ENCODE peak calls at places on chromosomes 13 and 19, in four cellular contexts. S, Z, E and A are unnamed samples.

GRCh38 chr19:13103961-13104847 is 1.5 kb upstream of the LYL1 start:
- DNase-seq in S (peak; percentile 86), Z (no peak), E (peak; percentile 94), A (no peak)

GRCh38 chr13:100156786-100157185 is 67.9 kb downstream of the PCCA start:
- DNase-seq in S (no peak), Z (peak; percentile 3), E (peak; percentile 3), A (no peak)

GRCh38 chr13:52738719-52739467 is 727 bp downstream of the CNMD start:
- DNase-seq in S (no peak), Z (no peak), E (peak; percentile 15), A (no peak)

GRCh38 chr13:27264181-27264580 is 6.4 kb upstream of the RASL11A start:
- DNase-seq in S (no peak), Z (no peak), E (no peak), A (no peak)

GRCh38 chr13:69579351-69579750 is 528.3 kb upstream of the ATXN8OS start:
- DNase-seq in S (no peak), Z (no peak), E (no peak), A (no peak)

GRCh38 chr13:110213461-110214074 is 93.4 kb downstream of the COL4A1 start:
- DNase-seq in S (no peak), Z (no peak), E (no peak), A (no peak)

GRCh38 chr13:113842336-113843062 is 21.4 kb downstream of the GAS6 start:
- DNase-seq in S (no peak), Z (no peak), E (no peak), A (no peak)

GRCh38 chr13:95741584-95742563 is 64.9 kb downstream of the DNAJC3 start:
- DNase-seq in S (no peak), Z (no peak), E (no peak), A (no peak)

GRCh38 chr19:38229585-38230073 is 5.6 kb upstream of the DPF1 start:
- DNase-seq in S (no peak), Z (peak; percentile 56), E (peak; percentile 77), A (no peak)

GRCh38 chr13:74052402-74052928 is 81.7 kb downstream of the KLF12 start:
- DNase-seq in S (no peak), Z (no peak), E (no peak), A (no peak)

GRCh38 chr13:110275931-110276552 is 30.9 kb downstream of the COL4A1 start:
- DNase-seq in S (peak; percentile 84), Z (no peak), E (no peak), A (no peak)

GRCh38 chr13:49298903-49299605 is 51.3 kb downstream of the CDADC1 start:
- DNase-seq in S (no peak), Z (no peak), E (no peak), A (no peak)

GRCh38 chr19:40511487-40511886 is 44.7 kb downstream of the SPTBN4 start:
- DNase-seq in S (no peak), Z (no peak), E (no peak), A (no peak)

DNA sequence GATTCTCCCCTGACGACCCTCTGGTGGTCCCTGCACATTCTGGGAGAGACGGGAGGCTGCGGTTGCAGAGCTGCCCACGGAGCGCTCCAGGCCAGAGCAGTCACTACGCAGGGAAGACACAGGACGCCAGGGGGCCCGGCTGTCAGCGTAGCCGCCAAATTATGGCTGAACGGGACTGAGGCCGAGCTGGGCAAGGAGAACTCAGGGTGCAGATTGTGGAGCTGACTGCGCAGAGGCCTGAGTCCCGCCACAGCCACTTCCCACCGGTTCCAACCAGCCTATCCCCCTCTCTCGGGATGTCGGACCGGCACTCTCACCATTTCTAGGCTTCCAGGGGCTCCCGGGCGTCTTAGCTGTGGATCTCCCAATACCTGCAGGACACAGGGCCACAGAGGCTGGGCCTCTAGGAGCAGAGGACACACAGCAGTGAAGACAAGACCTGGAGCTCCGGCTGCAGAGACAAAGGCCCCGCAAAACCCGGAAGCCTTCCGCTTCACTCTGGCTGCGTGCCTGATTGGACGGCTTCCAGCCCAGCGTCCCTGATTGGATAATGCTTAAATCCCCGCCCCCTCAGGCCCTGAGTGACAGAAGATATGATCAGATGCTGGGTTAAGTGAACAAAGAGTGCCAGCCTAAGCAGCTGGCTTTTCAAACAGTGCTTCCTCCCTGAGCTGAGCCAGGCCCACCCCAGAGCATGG is at the start of gene ZNF737:
- DNase-seq in S (peak; percentile 98), Z (peak; percentile 94), E (peak; percentile 95), A (peak; percentile 81)
- H3K27ac ChIP-seq in S (peak within 1 kb of the TSS; percentile 84), Z (peak within 1 kb of the TSS; percentile 31), E (peak within 1 kb of the TSS; percentile 58), A (peak within 1 kb of the TSS; percentile 72)

GRCh38 chr19:46328079-46328478 is 18.8 kb upstream of the PPP5C start:
- DNase-seq in S (no peak), Z (no peak), E (no peak), A (no peak)

GRCh38 chr19:46326608-46327007 is 20.3 kb upstream of the PPP5C start:
- DNase-seq in S (no peak), Z (no peak), E (no peak), A (no peak)

DNA sequence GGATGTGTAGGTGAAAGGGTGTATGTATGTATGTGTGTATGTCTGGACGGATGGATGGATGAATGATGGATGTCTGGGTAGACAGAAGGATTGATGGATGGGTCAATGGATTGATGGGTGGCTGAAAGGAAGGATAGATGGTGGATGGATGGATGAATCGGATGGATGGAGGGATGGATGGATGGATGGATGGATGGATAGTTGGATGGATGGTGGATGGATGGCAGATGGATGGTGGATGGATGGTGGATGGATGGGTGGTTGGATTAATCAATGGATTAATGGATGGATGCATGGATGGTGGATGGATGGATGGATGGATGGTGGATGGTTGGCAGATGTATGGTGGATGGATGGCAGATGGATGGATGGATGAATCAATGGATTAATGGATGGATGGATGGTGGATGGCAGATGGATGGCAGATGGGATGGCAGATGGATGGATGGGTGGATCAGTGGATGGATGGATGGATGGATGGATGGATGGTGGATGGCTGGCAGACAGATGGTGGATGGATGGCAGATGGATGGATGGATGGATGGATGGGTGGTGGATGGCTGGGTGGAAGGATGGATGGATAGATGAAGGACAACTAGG is 16.5 kb upstream of the PPP5C start:
- DNase-seq in S (no peak), Z (no peak), E (no peak), A (no peak)
- H3K27ac ChIP-seq in S (no peak overlapping the region), Z (no peak overlapping the region), E (no peak overlapping the region), A (no peak overlapping the region)

GRCh38 chr19:9935409-9936062 is 779 bp downstream of the OLFM2 start:
- DNase-seq in S (no peak), Z (no peak), E (no peak), A (no peak)
- H3K27ac ChIP-seq in S (no peak overlapping the region), Z (no peak overlapping the region), E (no peak overlapping the region), A (no peak overlapping the region)

GRCh38 chr19:30118221-30118620 is 176.2 kb downstream of the URI1 start:
- DNase-seq in S (no peak), Z (no peak), E (no peak), A (no peak)

GRCh38 chr19:30116984-30117555 is 175.0 kb downstream of the URI1 start:
- DNase-seq in S (peak; percentile 48), Z (no peak), E (no peak), A (no peak)

GRCh38 chr19:30119180-30119920 is 177.3 kb downstream of the URI1 start:
- DNase-seq in S (no peak), Z (no peak), E (no peak), A (no peak)

GRCh38 chr19:30117636-30118145 is 175.7 kb downstream of the URI1 start:
- DNase-seq in S (no peak), Z (no peak), E (no peak), A (no peak)

DNA sequence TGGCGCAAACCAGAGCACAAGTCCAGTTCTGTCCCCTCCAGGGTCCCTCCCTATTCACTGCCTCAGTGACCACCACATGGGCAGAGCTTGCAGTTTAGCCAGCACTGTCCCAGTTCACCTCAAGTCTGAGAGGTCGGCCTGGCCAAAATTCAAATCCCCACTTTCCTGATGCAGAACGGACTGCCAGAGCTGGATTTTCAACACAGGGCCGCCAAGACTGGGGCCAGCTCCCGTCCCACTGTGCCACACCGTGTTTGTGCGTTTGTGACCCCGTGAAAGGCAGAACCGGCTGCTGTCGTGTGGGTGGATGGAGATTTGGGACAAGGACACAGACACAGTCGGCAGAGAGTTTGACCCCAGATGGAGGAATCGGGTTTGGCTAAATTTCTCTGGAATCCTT is 176.7 kb downstream of the URI1 start:
- DNase-seq in S (peak; percentile 51), Z (no peak), E (no peak), A (no peak)
- H3K27ac ChIP-seq in S (no peak overlapping the region), Z (no peak overlapping the region), E (no peak overlapping the region), A (no peak overlapping the region)

GRCh38 chr19:44149776-44150175 is 8.4 kb downstream of the ZNF234 start:
- DNase-seq in S (no peak), Z (no peak), E (no peak), A (no peak)

GRCh38 chr19:44156475-44156874 is 8.4 kb upstream of the ZNF226 start:
- DNase-seq in S (no peak), Z (no peak), E (no peak), A (no peak)

GRCh38 chr19:44151491-44151890 is 10.1 kb downstream of the ZNF234 start:
- DNase-seq in S (no peak), Z (no peak), E (no peak), A (no peak)
- H3K27ac ChIP-seq in S (no peak overlapping the region), Z (no peak overlapping the region), E (no peak overlapping the region), A (no peak overlapping the region)

GRCh38 chr19:46404884-46405658 is 8.3 kb downstream of the CCDC8 start:
- DNase-seq in S (no peak), Z (no peak), E (no peak), A (no peak)

GRCh38 chr19:46410205-46411087 is 2.9 kb downstream of the CCDC8 start:
- DNase-seq in S (no peak), Z (no peak), E (no peak), A (no peak)

GRCh38 chr19:46408611-46409039 is 4.7 kb downstream of the CCDC8 start:
- DNase-seq in S (peak; percentile 93), Z (no peak), E (no peak), A (no peak)

GRCh38 chr19:46409146-46409545 is 4.2 kb downstream of the CCDC8 start:
- DNase-seq in S (no peak), Z (no peak), E (no peak), A (no peak)

DNA sequence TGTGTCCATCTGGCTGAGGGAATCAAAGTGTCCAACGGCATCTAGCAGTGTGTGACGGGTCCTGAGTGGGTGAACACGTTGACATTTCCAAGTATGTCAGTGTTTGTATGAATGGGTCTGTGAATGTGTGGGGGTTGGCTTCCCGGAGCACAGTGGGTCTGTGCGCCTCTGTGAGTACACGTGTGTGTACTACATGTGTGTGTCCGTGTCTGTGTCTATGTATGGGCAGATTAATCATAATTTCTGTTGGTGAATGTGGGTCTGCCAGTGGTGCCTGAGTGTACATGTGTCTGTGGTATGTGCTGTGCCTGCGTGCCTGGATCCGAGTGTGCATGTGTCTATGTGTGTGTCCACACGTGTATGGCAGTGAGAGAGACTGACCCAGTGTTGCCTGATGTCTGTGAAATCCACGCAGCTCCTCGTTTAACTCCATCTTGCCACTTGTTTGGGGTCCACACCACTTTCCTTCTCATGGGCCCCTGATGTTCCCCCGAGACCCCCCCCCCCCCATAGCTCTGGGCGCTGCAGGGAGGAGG is 5.4 kb downstream of the CCDC8 start:
- DNase-seq in S (no peak), Z (no peak), E (no peak), A (no peak)
- H3K27ac ChIP-seq in S (peak overlapping the region; percentile 32), Z (no peak overlapping the region), E (no peak overlapping the region), A (no peak overlapping the region)

GRCh38 chr19:18878858-18879578 is 16.9 kb downstream of the CERS1 start:
- DNase-seq in S (no peak), Z (no peak), E (no peak), A (no peak)
- H3K27ac ChIP-seq in S (no peak overlapping the region), Z (no peak overlapping the region), E (no peak overlapping the region), A (no peak overlapping the region)